ENCODE peak calls at places on chromosomes 3 and 15, in seven cellular contexts. One of them, this sample, is unnamed.

GRCh38 chr3:157498374-157498773 is 4.8 kb downstream of the VEPH1 start:
- DNase-seq in suprapubic skin: no peak
- DNase-seq in pancreas: no peak
- DNase-seq in lung: no peak
- DNase-seq in cardiac muscle cell: no peak
- DNase-seq in RWPE2: no peak
- DNase-seq in hepatocyte: no peak
- DNase-seq in this sample: no peak

GRCh38 chr15:68100194-68100593 is 46.1 kb downstream of the PIAS1 start:
- DNase-seq in suprapubic skin: no peak
- DNase-seq in pancreas: no peak
- DNase-seq in lung: no peak
- DNase-seq in cardiac muscle cell: no peak
- DNase-seq in RWPE2: no peak
- DNase-seq in hepatocyte: no peak
- DNase-seq in this sample: no peak

GRCh38 chr3:30342319-30343060 is 263.9 kb upstream of the TGFBR2 start:
- DNase-seq in suprapubic skin: no peak
- DNase-seq in pancreas: no peak
- DNase-seq in lung: peak
- DNase-seq in cardiac muscle cell: no peak
- DNase-seq in RWPE2: peak
- DNase-seq in hepatocyte: peak
- DNase-seq in this sample: no peak

GRCh38 chr15:43285609-43286037 is 18.9 kb upstream of the TGM5 start:
- DNase-seq in suprapubic skin: no peak
- DNase-seq in pancreas: peak
- DNase-seq in lung: peak
- DNase-seq in cardiac muscle cell: peak
- DNase-seq in RWPE2: no peak
- DNase-seq in hepatocyte: peak
- DNase-seq in this sample: peak

GRCh38 chr3:127002195-127003174 is 19.6 kb downstream of the PLXNA1 start:
- DNase-seq in suprapubic skin: peak
- DNase-seq in pancreas: peak
- DNase-seq in lung: peak
- DNase-seq in cardiac muscle cell: peak
- DNase-seq in RWPE2: no peak
- DNase-seq in hepatocyte: peak
- DNase-seq in this sample: peak

GRCh38 chr15:77118787-77119410 is 48.0 kb upstream of the TSPAN3 start:
- DNase-seq in suprapubic skin: no peak
- DNase-seq in pancreas: no peak
- DNase-seq in lung: no peak
- DNase-seq in cardiac muscle cell: peak
- DNase-seq in RWPE2: no peak
- DNase-seq in hepatocyte: peak
- DNase-seq in this sample: no peak

GRCh38 chr3:33658971-33659848 is 58.8 kb downstream of the CLASP2 start:
- DNase-seq in suprapubic skin: peak
- DNase-seq in pancreas: peak
- DNase-seq in lung: peak
- DNase-seq in cardiac muscle cell: peak
- DNase-seq in RWPE2: no peak
- DNase-seq in hepatocyte: peak
- DNase-seq in this sample: peak

GRCh38 chr15:69341356-69341755 is 42.6 kb downstream of the PAQR5 start:
- DNase-seq in suprapubic skin: no peak
- DNase-seq in pancreas: no peak
- DNase-seq in lung: no peak
- DNase-seq in cardiac muscle cell: no peak
- DNase-seq in RWPE2: no peak
- DNase-seq in hepatocyte: no peak
- DNase-seq in this sample: no peak

GRCh38 chr3:99167016-99167415 is 265.5 kb upstream of the DCBLD2 start:
- DNase-seq in suprapubic skin: no peak
- DNase-seq in pancreas: no peak
- DNase-seq in lung: no peak
- DNase-seq in cardiac muscle cell: no peak
- DNase-seq in RWPE2: no peak
- DNase-seq in hepatocyte: no peak
- DNase-seq in this sample: no peak

GRCh38 chr3:57942872-57943283 is 65.3 kb upstream of the FLNB start:
- DNase-seq in suprapubic skin: no peak
- DNase-seq in pancreas: peak
- DNase-seq in lung: peak
- DNase-seq in cardiac muscle cell: no peak
- DNase-seq in RWPE2: no peak
- DNase-seq in hepatocyte: no peak
- DNase-seq in this sample: no peak

GRCh38 chr3:34267088-34267487 is 468.7 kb downstream of the PDCD6IP start:
- DNase-seq in suprapubic skin: no peak
- DNase-seq in pancreas: no peak
- DNase-seq in lung: no peak
- DNase-seq in cardiac muscle cell: no peak
- DNase-seq in RWPE2: no peak
- DNase-seq in hepatocyte: no peak
- DNase-seq in this sample: no peak

GRCh38 chr3:46372492-46373359 is 2.0 kb downstream of the CCR5 start:
- DNase-seq in suprapubic skin: no peak
- DNase-seq in pancreas: no peak
- DNase-seq in lung: no peak
- DNase-seq in cardiac muscle cell: peak
- DNase-seq in RWPE2: no peak
- DNase-seq in hepatocyte: peak
- DNase-seq in this sample: no peak

GRCh38 chr3:72298201-72299155 is 513.5 kb upstream of the PROK2 start:
- DNase-seq in suprapubic skin: no peak
- DNase-seq in pancreas: no peak
- DNase-seq in lung: no peak
- DNase-seq in cardiac muscle cell: no peak
- DNase-seq in RWPE2: no peak
- DNase-seq in hepatocyte: no peak
- DNase-seq in this sample: no peak

GRCh38 chr3:127789051-127789450 is 33.3 kb downstream of the MGLL start:
- DNase-seq in suprapubic skin: no peak
- DNase-seq in pancreas: no peak
- DNase-seq in lung: no peak
- DNase-seq in cardiac muscle cell: no peak
- DNase-seq in RWPE2: peak
- DNase-seq in hepatocyte: no peak
- DNase-seq in this sample: no peak

GRCh38 chr3:196554205-196554604 is 14.1 kb downstream of the WDR53 start:
- DNase-seq in suprapubic skin: no peak
- DNase-seq in pancreas: no peak
- DNase-seq in lung: no peak
- DNase-seq in cardiac muscle cell: no peak
- DNase-seq in RWPE2: no peak
- DNase-seq in hepatocyte: no peak
- DNase-seq in this sample: no peak

GRCh38 chr15:74829991-74830390 is 3.6 kb downstream of the CPLX3 start:
- DNase-seq in suprapubic skin: no peak
- DNase-seq in pancreas: no peak
- DNase-seq in lung: no peak
- DNase-seq in cardiac muscle cell: no peak
- DNase-seq in RWPE2: no peak
- DNase-seq in hepatocyte: no peak
- DNase-seq in this sample: no peak

GRCh38 chr3:150765949-150766720 is 3.2 kb upstream of the SIAH2 start:
- DNase-seq in suprapubic skin: no peak
- DNase-seq in pancreas: no peak
- DNase-seq in lung: no peak
- DNase-seq in cardiac muscle cell: no peak
- DNase-seq in RWPE2: no peak
- DNase-seq in hepatocyte: no peak
- DNase-seq in this sample: no peak

GRCh38 chr3:113035387-113035982 is 44.7 kb downstream of the GTPBP8 start:
- DNase-seq in suprapubic skin: no peak
- DNase-seq in pancreas: no peak
- DNase-seq in lung: peak
- DNase-seq in cardiac muscle cell: peak
- DNase-seq in RWPE2: no peak
- DNase-seq in hepatocyte: peak
- DNase-seq in this sample: no peak

GRCh38 chr3:76131396-76132153 is 346.2 kb upstream of the ZNF717 start:
- DNase-seq in suprapubic skin: no peak
- DNase-seq in pancreas: no peak
- DNase-seq in lung: no peak
- DNase-seq in cardiac muscle cell: no peak
- DNase-seq in RWPE2: no peak
- DNase-seq in hepatocyte: peak
- DNase-seq in this sample: no peak

GRCh38 chr3:172716476-172716875 is 5.6 kb upstream of the NCEH1 start:
- DNase-seq in suprapubic skin: no peak
- DNase-seq in pancreas: no peak
- DNase-seq in lung: peak
- DNase-seq in cardiac muscle cell: no peak
- DNase-seq in RWPE2: no peak
- DNase-seq in hepatocyte: no peak
- DNase-seq in this sample: no peak

GRCh38 chr15:25844542-25844941 is 18.6 kb downstream of the ATP10A start:
- DNase-seq in suprapubic skin: no peak
- DNase-seq in pancreas: no peak
- DNase-seq in lung: no peak
- DNase-seq in cardiac muscle cell: no peak
- DNase-seq in RWPE2: no peak
- DNase-seq in hepatocyte: no peak
- DNase-seq in this sample: no peak

GRCh38 chr3:184368804-184369183 is 7.3 kb downstream of the POLR2H start:
- DNase-seq in suprapubic skin: no peak
- DNase-seq in pancreas: no peak
- DNase-seq in lung: no peak
- DNase-seq in cardiac muscle cell: no peak
- DNase-seq in RWPE2: no peak
- DNase-seq in hepatocyte: no peak
- DNase-seq in this sample: no peak

GRCh38 chr15:73959012-73959581 is 32.8 kb downstream of the LOXL1 start:
- DNase-seq in suprapubic skin: no peak
- DNase-seq in pancreas: no peak
- DNase-seq in lung: no peak
- DNase-seq in cardiac muscle cell: no peak
- DNase-seq in RWPE2: peak
- DNase-seq in hepatocyte: no peak
- DNase-seq in this sample: peak

GRCh38 chr3:186283651-186284445 is 78.2 kb downstream of the DGKG start:
- DNase-seq in suprapubic skin: no peak
- DNase-seq in pancreas: no peak
- DNase-seq in lung: no peak
- DNase-seq in cardiac muscle cell: no peak
- DNase-seq in RWPE2: no peak
- DNase-seq in hepatocyte: no peak
- DNase-seq in this sample: no peak

DNA sequence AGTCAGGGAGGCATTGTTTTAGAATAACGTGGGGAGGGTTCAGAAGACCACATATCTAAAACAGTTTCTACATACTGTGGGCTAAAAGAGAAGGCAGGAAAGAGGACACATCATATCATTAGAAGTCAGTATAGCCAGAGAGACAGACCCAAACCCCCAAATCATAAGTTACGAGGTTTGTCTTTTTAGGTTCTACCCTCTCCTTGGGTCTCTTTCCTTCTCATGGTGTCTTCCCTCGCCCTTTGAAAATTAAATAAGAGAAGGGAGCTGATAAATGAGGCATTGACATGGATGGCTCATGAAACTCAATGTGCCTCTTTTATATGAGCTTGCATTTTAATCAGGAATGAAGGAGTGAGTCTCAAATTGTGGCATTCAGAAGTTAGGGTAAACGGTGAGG is 3.4 kb downstream of the UPK1B start:
- DNase-seq in suprapubic skin: no peak
- DNase-seq in pancreas: no peak
- DNase-seq in lung: no peak
- DNase-seq in cardiac muscle cell: no peak
- DNase-seq in RWPE2: no peak
- DNase-seq in hepatocyte: no peak
- DNase-seq in this sample: no peak
- H3K4me3 ChIP-seq in suprapubic skin: no peak
- H3K4me3 ChIP-seq in pancreas: no peak
- H3K4me3 ChIP-seq in lung: no peak
- H3K4me3 ChIP-seq in cardiac muscle cell: no peak
- H3K4me3 ChIP-seq in RWPE2: no peak
- H3K4me3 ChIP-seq in hepatocyte: no peak
- H3K4me3 ChIP-seq in this sample: no peak

GRCh38 chr3:156293566-156293965 is 173.2 kb downstream of the KCNAB1 start:
- DNase-seq in suprapubic skin: no peak
- DNase-seq in pancreas: no peak
- DNase-seq in lung: no peak
- DNase-seq in cardiac muscle cell: no peak
- DNase-seq in RWPE2: no peak
- DNase-seq in hepatocyte: no peak
- DNase-seq in this sample: no peak

GRCh38 chr3:156291269-156292123 is 171.1 kb downstream of the KCNAB1 start:
- DNase-seq in suprapubic skin: no peak
- DNase-seq in pancreas: no peak
- DNase-seq in lung: no peak
- DNase-seq in cardiac muscle cell: peak
- DNase-seq in RWPE2: no peak
- DNase-seq in hepatocyte: peak
- DNase-seq in this sample: no peak

GRCh38 chr3:156285626-156286025 is 165.2 kb downstream of the KCNAB1 start:
- DNase-seq in suprapubic skin: no peak
- DNase-seq in pancreas: no peak
- DNase-seq in lung: no peak
- DNase-seq in cardiac muscle cell: no peak
- DNase-seq in RWPE2: no peak
- DNase-seq in hepatocyte: no peak
- DNase-seq in this sample: no peak

DNA sequence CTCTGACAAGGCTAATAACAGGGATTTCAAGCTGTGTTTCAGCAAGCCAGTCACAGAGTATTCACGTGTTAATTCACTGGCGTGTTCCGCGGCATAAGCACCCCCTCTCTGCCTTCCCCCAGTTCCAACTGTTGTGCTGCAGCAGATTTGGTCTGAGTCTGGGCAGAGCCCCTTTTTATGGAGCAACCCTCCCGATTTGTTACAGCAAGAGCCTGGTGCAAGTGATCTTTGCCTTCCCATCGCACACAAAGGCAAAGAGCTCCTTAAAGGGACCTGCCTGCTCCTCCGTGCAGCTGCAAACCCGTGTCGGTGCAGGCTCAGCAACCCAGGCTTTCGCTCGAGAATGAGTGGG is 170.5 kb downstream of the KCNAB1 start:
- DNase-seq in suprapubic skin: no peak
- DNase-seq in pancreas: no peak
- DNase-seq in lung: no peak
- DNase-seq in cardiac muscle cell: no peak
- DNase-seq in RWPE2: no peak
- DNase-seq in hepatocyte: no peak
- DNase-seq in this sample: no peak
- H3K27ac ChIP-seq in suprapubic skin: no peak
- H3K27ac ChIP-seq in pancreas: no peak
- H3K27ac ChIP-seq in lung: no peak
- H3K27ac ChIP-seq in cardiac muscle cell: no peak
- H3K27ac ChIP-seq in RWPE2: no peak
- H3K27ac ChIP-seq in hepatocyte: no peak
- H3K27ac ChIP-seq in this sample: no peak

GRCh38 chr3:12984023-12984823 is 89.0 kb downstream of the IQSEC1 start:
- DNase-seq in suprapubic skin: no peak
- DNase-seq in pancreas: peak
- DNase-seq in lung: peak
- DNase-seq in cardiac muscle cell: peak
- DNase-seq in RWPE2: no peak
- DNase-seq in hepatocyte: peak
- DNase-seq in this sample: no peak
- TF ChIP-seq CTCF in suprapubic skin: peak
- TF ChIP-seq CTCF in pancreas: peak
- TF ChIP-seq CTCF in lung: peak
- TF ChIP-seq CTCF in cardiac muscle cell: peak
- TF ChIP-seq CTCF in RWPE2: peak
- TF ChIP-seq CTCF in hepatocyte: peak
- TF ChIP-seq CTCF in this sample: peak

GRCh38 chr3:48664313-48664644 is 1.6 kb upstream of the CELSR3 start:
- DNase-seq in suprapubic skin: no peak
- DNase-seq in pancreas: no peak
- DNase-seq in lung: no peak
- DNase-seq in cardiac muscle cell: no peak
- DNase-seq in RWPE2: no peak
- DNase-seq in hepatocyte: no peak
- DNase-seq in this sample: no peak
- H3K4me3 ChIP-seq in suprapubic skin: peak
- H3K4me3 ChIP-seq in pancreas: no peak
- H3K4me3 ChIP-seq in lung: no peak
- H3K4me3 ChIP-seq in cardiac muscle cell: no peak
- H3K4me3 ChIP-seq in RWPE2: no peak
- H3K4me3 ChIP-seq in hepatocyte: no peak
- H3K4me3 ChIP-seq in this sample: peak